ENCODE peak calls at places on chromosomes 16 and 17, in five cellular contexts. X is NT2/D1, C is H1, T is HepG2, P is GM12878. N is an unnamed sample.
A peak's percentile ranks its signal among the peaks of the same experiment; 100 is the strongest.

GRCh38 chr17:81309140-81309858 is 14.2 kb upstream of the SLC38A10 start:
- DNase-seq in P (no peak), X (no peak), T (peak; percentile 91), C (no peak), N (peak; percentile 74)

GRCh38 chr17:1785925-1786324 is 24.1 kb downstream of the SERPINF1 start:
- DNase-seq in T (no peak), P (no peak), X (no peak), C (no peak), N (no peak)

GRCh38 chr17:65166785-65167184 is 29.6 kb downstream of the RGS9 start:
- DNase-seq in P (no peak), C (no peak), T (no peak), X (no peak), N (no peak)

GRCh38 chr17:38747385-38748328 is 479 bp downstream of the PCGF2 start:
- DNase-seq in P (no peak), T (no peak), X (no peak), C (no peak), N (no peak)

GRCh38 chr16:442976-443375 is 17.5 kb downstream of the RAB11FIP3 start:
- DNase-seq in P (no peak), X (no peak), C (no peak), T (no peak), N (no peak)

GRCh38 chr16:69724981-69725479 is 1.3 kb downstream of the NQO1 start:
- DNase-seq in P (no peak), C (no peak), T (peak; percentile 26), X (no peak), N (no peak)

GRCh38 chr16:85479972-85480726 is 133.0 kb upstream of the GSE1 start:
- DNase-seq in C (no peak), T (no peak), P (no peak), X (no peak), N (peak; percentile 87)

GRCh38 chr17:2335726-2336214 is 487 bp downstream of the TSR1 start:
- DNase-seq in T (no peak), P (no peak), X (no peak), C (no peak), N (no peak)

GRCh38 chr17:65017375-65017774 is 39.2 kb downstream of the GNA13 start:
- DNase-seq in X (no peak), T (peak; percentile 53), C (no peak), P (no peak), N (peak; percentile 35)

GRCh38 chr16:78638371-78638770 is 538.9 kb downstream of the WWOX start:
- DNase-seq in P (no peak), C (no peak), T (no peak), X (no peak), N (no peak)

GRCh38 chr16:27189335-27189972 is 13.9 kb upstream of the KDM8 start:
- DNase-seq in C (no peak), X (no peak), T (no peak), P (no peak), N (no peak)

GRCh38 chr17:7404737-7405412 is 978 bp upstream of the TMEM256 start:
- DNase-seq in C (no peak), P (no peak), T (no peak), X (no peak), N (peak; percentile 42)

GRCh38 chr16:84652565-84652964 is 4.3 kb downstream of the KLHL36 start:
- DNase-seq in C (no peak), X (no peak), T (no peak), P (no peak), N (no peak)

GRCh38 chr17:65593092-65593869 is 31.8 kb upstream of the AXIN2 start:
- DNase-seq in T (peak; percentile 43), P (no peak), X (no peak), C (no peak), N (no peak)

GRCh38 chr16:81448154-81449131 is 3.8 kb downstream of the CMIP start:
- DNase-seq in P (no peak), C (no peak), X (no peak), T (peak; percentile 98), N (no peak)

GRCh38 chr16:86231321-86231995 is 278.9 kb upstream of the FOXF1 start:
- DNase-seq in T (no peak), P (no peak), X (no peak), C (no peak), N (no peak)

GRCh38 chr17:30517786-30518185 is 40.6 kb downstream of the GOSR1 start:
- DNase-seq in T (no peak), C (no peak), P (no peak), X (no peak), N (no peak)

GRCh38 chr17:72710185-72710584 is 382.3 kb downstream of the SLC39A11 start:
- DNase-seq in P (no peak), T (no peak), X (no peak), C (no peak), N (no peak)

DNA sequence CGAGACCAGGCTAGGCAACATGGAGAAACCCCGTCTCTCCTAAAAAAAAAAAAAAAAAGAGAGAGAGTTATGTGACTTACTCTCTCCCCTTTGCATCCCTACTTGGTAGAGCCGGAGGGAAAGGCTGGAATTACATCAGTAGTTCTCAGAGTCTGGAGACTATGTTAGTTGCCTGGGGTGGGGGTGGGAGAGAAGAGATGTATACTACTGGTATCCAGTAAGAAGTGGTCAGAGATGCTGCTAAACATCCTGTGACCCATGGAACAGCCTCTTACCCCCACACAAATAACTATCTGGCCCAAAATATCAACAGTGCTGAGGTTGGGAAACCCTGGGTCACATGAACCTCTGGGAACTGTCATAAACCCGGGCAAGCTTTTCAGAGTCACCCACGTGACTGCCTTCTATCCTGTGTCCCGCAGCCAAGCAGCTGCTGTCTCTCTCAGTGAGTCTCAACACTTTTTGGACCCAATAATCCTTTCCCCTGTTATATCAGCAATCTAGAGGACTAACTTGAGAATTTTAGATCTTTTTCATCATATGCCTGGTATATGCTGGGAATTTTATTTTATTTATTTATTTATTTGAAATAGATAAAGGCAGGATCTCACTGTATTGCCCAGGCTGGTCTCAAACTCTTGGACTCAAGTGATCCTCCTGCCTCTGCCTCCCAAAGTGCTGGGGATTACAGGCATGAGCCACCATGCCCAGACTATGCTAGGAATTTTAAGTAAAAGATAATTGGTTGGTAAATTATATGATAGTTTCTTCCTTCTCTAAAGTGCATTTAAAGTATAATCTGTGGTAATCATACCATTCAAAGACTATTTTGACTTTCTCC is 8.7 kb downstream of the EIF1 start:
- DNase-seq in X (no peak), T (no peak), P (no peak), C (no peak), N (peak; percentile 60)
- TF ChIP-seq SUZ12 in X (no peak), T (no peak), P (no peak), C (no peak), N (no peak)

GRCh38 chr16:30183961-30184429 is 593 bp downstream of the CORO1A start:
- DNase-seq in T (no peak), C (no peak), P (peak; percentile 71), X (no peak), N (no peak)

GRCh38 chr16:30183236-30183960 is at the start of gene CORO1A:
- DNase-seq in T (peak; percentile 51), X (peak; percentile 63), P (peak; percentile 32), C (no peak), N (peak; percentile 89)

GRCh38 chr16:30185141-30185682 is 1.8 kb downstream of the CORO1A start:
- DNase-seq in P (no peak), C (no peak), T (no peak), X (no peak), N (no peak)

GRCh38 chr16:30185683-30186421 is 2.5 kb downstream of the CORO1A start:
- DNase-seq in X (no peak), T (no peak), C (no peak), P (peak; percentile 79), N (no peak)

DNA sequence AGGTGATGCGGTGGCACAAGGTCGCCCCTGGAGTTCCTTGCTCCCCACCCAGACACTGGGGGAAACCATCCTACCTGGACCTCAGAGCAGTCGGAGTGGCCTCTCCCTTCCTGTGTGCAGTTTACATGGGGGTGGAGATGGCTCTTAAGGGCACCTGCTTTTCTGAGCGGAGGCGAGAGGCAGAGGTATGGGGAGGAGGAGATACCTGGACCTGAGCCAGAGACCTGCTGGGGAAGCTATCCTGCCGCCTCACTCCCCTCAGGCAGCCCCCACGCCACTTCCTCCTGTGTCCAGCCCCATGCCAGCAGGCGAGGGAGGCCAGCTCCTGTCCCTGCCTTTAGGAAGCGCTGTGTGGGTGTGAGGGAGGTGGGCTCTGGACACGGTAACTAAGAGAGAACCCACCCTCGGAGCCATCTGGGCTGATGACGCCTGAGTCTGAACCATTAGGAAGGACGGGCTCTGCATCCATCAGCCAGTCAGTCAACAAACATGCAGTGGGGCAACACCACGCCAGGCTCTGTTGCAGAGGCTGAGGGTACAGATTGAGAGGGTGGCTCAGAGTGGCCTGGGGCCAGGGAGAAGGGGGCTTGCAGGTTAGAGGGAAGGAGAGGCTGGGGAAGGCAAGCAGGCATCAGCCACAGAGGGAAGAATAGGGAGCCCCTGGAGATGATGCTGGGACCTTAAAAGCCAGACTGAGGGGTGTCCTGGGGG is 1.2 kb downstream of the CORO1A start:
- DNase-seq in T (no peak), P (peak; percentile 28), X (no peak), C (no peak), N (peak; percentile 19)
- TF ChIP-seq SUZ12 in T (no peak), P (no peak), X (no peak), C (no peak), N (no peak)

GRCh38 chr16:11356573-11357331 is 11.5 kb downstream of the RMI2 start:
- DNase-seq in T (peak; percentile 81), X (peak; percentile 55), P (no peak), C (peak; percentile 36), N (peak; percentile 70)
- TF ChIP-seq SUZ12 in T (no peak), X (no peak), P (no peak), C (no peak), N (no peak)

GRCh38 chr16:49487746-49488145 is 114.1 kb downstream of the C16orf78 start:
- DNase-seq in T (no peak), C (no peak), P (no peak), X (no peak), N (no peak)
- TF ChIP-seq SUZ12 in T (no peak), C (no peak), P (no peak), X (no peak), N (no peak)

GRCh38 chr16:72740346-72740745 is 307.6 kb downstream of the ZFHX3 start:
- DNase-seq in C (no peak), T (no peak), X (no peak), P (no peak), N (no peak)
- TF ChIP-seq SUZ12 in C (no peak), T (no peak), X (no peak), P (no peak), N (no peak)

GRCh38 chr17:79473836-79474204 is 137.0 kb downstream of the RBFOX3 start:
- DNase-seq in X (no peak), C (no peak), T (no peak), P (no peak), N (no peak)

GRCh38 chr17:79478051-79478461 is 132.8 kb downstream of the RBFOX3 start:
- DNase-seq in C (no peak), P (no peak), T (no peak), X (no peak), N (no peak)

GRCh38 chr17:79469646-79470045 is 141.2 kb downstream of the RBFOX3 start:
- DNase-seq in P (no peak), X (no peak), T (no peak), C (no peak), N (no peak)

GRCh38 chr17:79476074-79476473 is 134.8 kb downstream of the RBFOX3 start:
- DNase-seq in T (no peak), C (no peak), X (no peak), P (no peak), N (no peak)

GRCh38 chr17:79473111-79473835 is 137.6 kb downstream of the RBFOX3 start:
- DNase-seq in P (no peak), X (no peak), T (peak; percentile 39), C (no peak), N (no peak)
- TF ChIP-seq SUZ12 in P (no peak), X (no peak), T (no peak), C (no peak), N (no peak)

GRCh38 chr16:1958715-1959268 is 546 bp upstream of the NDUFB10 start:
- DNase-seq in C (no peak), X (no peak), P (no peak), T (no peak), N (no peak)
- TF ChIP-seq SUZ12 in C (no peak), X (no peak), P (no peak), T (no peak), N (no peak)

N was measured in HEK293T.